ENCODE peak calls at places on chromosomes 4 and X, in five cellular contexts. U is GM20000, A is AML-193, F is dermis microvascular lymphatic vessel endothelial cell, D is iris pigment epithelial cell. I is an unnamed sample.
A peak's percentile ranks its signal among the peaks of the same experiment; 100 is the strongest.

GRCh38 chr4:125702406-125702805 is 387.7 kb downstream of the FAT4 start:
- DNase-seq in U (no peak), A (no peak), F (no peak), D (peak; percentile 51), I (no peak)

GRCh38 chr4:76943790-76944189 is 5.8 kb upstream of the SEPTIN11 start:
- DNase-seq in U (no peak), A (no peak), F (no peak), D (no peak), I (no peak)

GRCh38 chr4:30722916-30723270 is 2.7 kb downstream of the PCDH7 start:
- DNase-seq in U (peak; percentile 15), A (no peak), F (no peak), D (no peak), I (peak; percentile 8)

GRCh38 chr4:17142232-17142711 is 243.8 kb upstream of the LDB2 start:
- DNase-seq in U (no peak), A (no peak), F (no peak), D (peak; percentile 96), I (no peak)

GRCh38 chr4:147550626-147551250 is 66.5 kb upstream of the TMEM184C start:
- DNase-seq in U (peak; percentile 53), A (no peak), F (no peak), D (peak; percentile 72), I (peak; percentile 38)

GRCh38 chrX:13082286-13083065 is 38.1 kb upstream of the FAM9C start:
- DNase-seq in U (no peak), A (no peak), F (no peak), D (no peak), I (no peak)

GRCh38 chr4:5821665-5822358 is 71.1 kb downstream of the CRMP1 start:
- DNase-seq in U (no peak), A (no peak), F (no peak), D (no peak), I (no peak)

GRCh38 chrX:140157611-140158010 is 192.3 kb upstream of the CXorf66 start:
- DNase-seq in U (no peak), A (no peak), F (no peak), D (peak; percentile 56), I (no peak)

GRCh38 chr4:87354168-87355102 is 31.8 kb upstream of the HSD17B13 start:
- DNase-seq in U (no peak), A (no peak), F (no peak), D (peak; percentile 72), I (no peak)

GRCh38 chr4:185778307-185778706 is 33.7 kb downstream of the SORBS2 start:
- DNase-seq in U (no peak), A (no peak), F (no peak), D (no peak), I (no peak)

GRCh38 chrX:94830717-94831116 is 1156.7 kb downstream of the FAM133A start:
- DNase-seq in U (no peak), A (no peak), F (no peak), D (no peak), I (no peak)

GRCh38 chrX:71235482-71235881 is 12.5 kb downstream of the GJB1 start:
- DNase-seq in U (no peak), A (no peak), F (no peak), D (no peak), I (no peak)

GRCh38 chr4:151772322-151772721 is 11.5 kb upstream of the GATB start:
- DNase-seq in U (no peak), A (no peak), F (no peak), D (no peak), I (no peak)

GRCh38 chr4:108850407-108850709 is 87.5 kb upstream of the ETNPPL start:
- DNase-seq in U (no peak), A (no peak), F (no peak), D (no peak), I (no peak)

GRCh38 chr4:6983500-6984142 is 59.6 kb upstream of the TADA2B start:
- DNase-seq in U (no peak), A (peak; percentile 46), F (no peak), D (no peak), I (no peak)

GRCh38 chr4:1399508-1400190 is 6.6 kb downstream of the NKX1-1 start:
- DNase-seq in U (peak; percentile 10), A (no peak), F (no peak), D (no peak), I (peak; percentile 46)

GRCh38 chr4:124499266-124499665 is 213.3 kb downstream of the ANKRD50 start:
- DNase-seq in U (no peak), A (no peak), F (no peak), D (peak; percentile 26), I (no peak)

GRCh38 chr4:105060628-105061027 is 86.0 kb upstream of the TET2 start:
- DNase-seq in U (peak; percentile 73), A (peak; percentile 99), F (no peak), D (peak; percentile 32), I (peak; percentile 67)

GRCh38 chrX:112008724-112009123 is 73.9 kb downstream of the TRPC5 start:
- DNase-seq in U (no peak), A (no peak), F (no peak), D (no peak), I (no peak)

GRCh38 chrX:23902419-23902818 is 5.3 kb downstream of the APOO start:
- DNase-seq in U (no peak), A (peak; percentile 31), F (peak; percentile 67), D (peak; percentile 70), I (peak; percentile 45)

GRCh38 chr4:167238226-167238625 is 3.9 kb upstream of the SPOCK3 start:
- DNase-seq in U (no peak), A (no peak), F (no peak), D (no peak), I (no peak)

GRCh38 chr4:19689511-19689910 is 562.2 kb upstream of the SLIT2 start:
- DNase-seq in U (no peak), A (no peak), F (no peak), D (peak; percentile 76), I (no peak)